ENCODE peak calls at places on chromosomes 13 and 19, in six cellular contexts. C is H9, W is GM23338, Z is ovary, L is Caco-2, T is heart right ventricle. E is an unnamed sample.

GRCh38 chr13:43083750-43084149 is 60.4 kb downstream of the DNAJC15 start:
- DNase-seq in C (no peak), W (no peak), Z (no peak), L (no peak), T (no peak), E (no peak)

GRCh38 chr19:5130371-5131030 is 161.6 kb downstream of the KDM4B start:
- DNase-seq in C (no peak), W (no peak), Z (no peak), L (no peak), T (no peak), E (no peak)

GRCh38 chr19:17777840-17778620 is 16.9 kb upstream of the B3GNT3 start:
- DNase-seq in C (peak), W (peak), Z (peak), L (peak), T (no peak), E (peak)

GRCh38 chr13:30453727-30454126 is 12.0 kb downstream of the HMGB1 start:
- DNase-seq in C (no peak), W (no peak), Z (no peak), L (no peak), T (no peak), E (no peak)

GRCh38 chr13:93158565-93158964 is 68.0 kb upstream of the GPC6 start:
- DNase-seq in C (no peak), W (no peak), Z (no peak), L (no peak), T (no peak), E (no peak)

GRCh38 chr13:81987159-81987558 is 1646.2 kb upstream of the SPRY2 start:
- DNase-seq in C (no peak), W (peak), Z (no peak), L (peak), T (no peak), E (no peak)

GRCh38 chr19:29485293-29485692 is 40.5 kb upstream of the VSTM2B start:
- DNase-seq in C (peak), W (no peak), Z (peak), L (no peak), T (no peak), E (no peak)

GRCh38 chr13:71703145-71703544 is 163.9 kb downstream of the DACH1 start:
- DNase-seq in C (no peak), W (no peak), Z (no peak), L (no peak), T (no peak), E (no peak)

GRCh38 chr13:97719759-97720158 is 233.7 kb upstream of the IPO5 start:
- DNase-seq in C (no peak), W (no peak), Z (no peak), L (no peak), T (no peak), E (peak)

GRCh38 chr13:108342369-108343289 is 73.1 kb downstream of the TNFSF13B start:
- DNase-seq in C (no peak), W (peak), Z (no peak), L (no peak), T (no peak), E (peak)

GRCh38 chr19:10735741-10736140 is 17.9 kb downstream of the DNM2 start:
- DNase-seq in C (no peak), W (no peak), Z (no peak), L (no peak), T (no peak), E (no peak)

GRCh38 chr19:8038815-8039214 is 13.7 kb upstream of the CCL25 start:
- DNase-seq in C (no peak), W (no peak), Z (no peak), L (no peak), T (no peak), E (no peak)

GRCh38 chr19:41175825-41176734 is 16.9 kb upstream of the CYP2S1 start:
- DNase-seq in C (peak), W (peak), Z (peak), L (peak), T (no peak), E (peak)

GRCh38 chr19:42571136-42571535 is 23.6 kb downstream of the CEACAM8 start:
- DNase-seq in C (no peak), W (no peak), Z (no peak), L (no peak), T (no peak), E (no peak)

GRCh38 chr13:30346159-30346788 is 38.9 kb upstream of the KATNAL1 start:
- DNase-seq in C (no peak), W (no peak), Z (no peak), L (no peak), T (no peak), E (no peak)

GRCh38 chr19:11092181-11092538 is 2.9 kb downstream of the LDLR start:
- DNase-seq in C (no peak), W (no peak), Z (no peak), L (peak), T (no peak), E (peak)

GRCh38 chr19:8363803-8364771 is at the start of gene ANGPTL4:
- DNase-seq in C (peak), W (peak), Z (peak), L (peak), T (peak), E (peak)

GRCh38 chr13:67827992-67828391 is 597.9 kb upstream of the PCDH9 start:
- DNase-seq in C (no peak), W (no peak), Z (no peak), L (no peak), T (no peak), E (no peak)

GRCh38 chr19:19406878-19407639 is 1.6 kb downstream of the GATAD2A start:
- DNase-seq in C (no peak), W (no peak), Z (no peak), L (peak), T (no peak), E (peak)

GRCh38 chr13:97339019-97339988 is 94.7 kb upstream of the RAP2A start:
- DNase-seq in C (no peak), W (no peak), Z (peak), L (no peak), T (peak), E (peak)

GRCh38 chr13:40632915-40633314 is 33.5 kb downstream of the FOXO1 start:
- DNase-seq in C (no peak), W (no peak), Z (no peak), L (no peak), T (no peak), E (no peak)

GRCh38 chr19:36973021-36973843 is 57.1 kb downstream of the ZNF568 start:
- DNase-seq in C (peak), W (peak), Z (peak), L (no peak), T (peak), E (peak)

GRCh38 chr13:53012707-53013106 is 15.9 kb upstream of the OLFM4 start:
- DNase-seq in C (no peak), W (no peak), Z (no peak), L (no peak), T (no peak), E (no peak)

GRCh38 chr19:29380581-29380980 is 145.2 kb upstream of the VSTM2B start:
- DNase-seq in C (peak), W (no peak), Z (no peak), L (no peak), T (no peak), E (no peak)

GRCh38 chr13:92941167-92941566 is 285.4 kb upstream of the GPC6 start:
- DNase-seq in C (no peak), W (peak), Z (no peak), L (no peak), T (no peak), E (no peak)

GRCh38 chr13:98158172-98158907 is 15.4 kb downstream of the FARP1 start:
- DNase-seq in C (no peak), W (no peak), Z (peak), L (no peak), T (peak), E (no peak)

GRCh38 chr19:771332-771785 is 20.4 kb downstream of the MISP start:
- DNase-seq in C (peak), W (peak), Z (no peak), L (peak), T (no peak), E (peak)

GRCh38 chr19:38656171-38656981 is 8.9 kb downstream of the ACTN4 start:
- DNase-seq in C (no peak), W (no peak), Z (no peak), L (no peak), T (no peak), E (peak)

GRCh38 chr13:19981685-19982238 is 23.2 kb downstream of the ZMYM2 start:
- DNase-seq in C (no peak), W (no peak), Z (no peak), L (no peak), T (no peak), E (no peak)

GRCh38 chr13:66853559-66853958 is 376.6 kb downstream of the PCDH9 start:
- DNase-seq in C (no peak), W (no peak), Z (no peak), L (no peak), T (no peak), E (peak)

GRCh38 chr13:89969996-89970709 is 1377.3 kb upstream of the MIR17HG start:
- DNase-seq in C (no peak), W (no peak), Z (no peak), L (no peak), T (no peak), E (peak)

GRCh38 chr13:43464578-43465264 is 322.1 kb downstream of the ENOX1 start:
- DNase-seq in C (no peak), W (no peak), Z (no peak), L (no peak), T (no peak), E (no peak)

GRCh38 chr13:93984070-93984469 is 495.4 kb downstream of the DCT start:
- DNase-seq in C (no peak), W (no peak), Z (no peak), L (no peak), T (no peak), E (no peak)

GRCh38 chr13:85549819-85550218 is 249.4 kb downstream of the SLITRK6 start:
- DNase-seq in C (no peak), W (no peak), Z (no peak), L (no peak), T (no peak), E (no peak)

GRCh38 chr19:14325863-14326262 is 55.4 kb upstream of the ADGRE5 start:
- DNase-seq in C (no peak), W (no peak), Z (no peak), L (no peak), T (no peak), E (no peak)

GRCh38 chr13:73365681-73366080 is 306.9 kb downstream of the KLF5 start:
- DNase-seq in C (no peak), W (peak), Z (no peak), L (no peak), T (no peak), E (no peak)

GRCh38 chr13:35953537-35954206 is 177.5 kb downstream of the DCLK1 start:
- DNase-seq in C (peak), W (peak), Z (peak), L (peak), T (peak), E (peak)
- TF ChIP-seq CTCF in C (peak), W (peak), Z (peak), L (peak), T (peak), E (peak)

DNA sequence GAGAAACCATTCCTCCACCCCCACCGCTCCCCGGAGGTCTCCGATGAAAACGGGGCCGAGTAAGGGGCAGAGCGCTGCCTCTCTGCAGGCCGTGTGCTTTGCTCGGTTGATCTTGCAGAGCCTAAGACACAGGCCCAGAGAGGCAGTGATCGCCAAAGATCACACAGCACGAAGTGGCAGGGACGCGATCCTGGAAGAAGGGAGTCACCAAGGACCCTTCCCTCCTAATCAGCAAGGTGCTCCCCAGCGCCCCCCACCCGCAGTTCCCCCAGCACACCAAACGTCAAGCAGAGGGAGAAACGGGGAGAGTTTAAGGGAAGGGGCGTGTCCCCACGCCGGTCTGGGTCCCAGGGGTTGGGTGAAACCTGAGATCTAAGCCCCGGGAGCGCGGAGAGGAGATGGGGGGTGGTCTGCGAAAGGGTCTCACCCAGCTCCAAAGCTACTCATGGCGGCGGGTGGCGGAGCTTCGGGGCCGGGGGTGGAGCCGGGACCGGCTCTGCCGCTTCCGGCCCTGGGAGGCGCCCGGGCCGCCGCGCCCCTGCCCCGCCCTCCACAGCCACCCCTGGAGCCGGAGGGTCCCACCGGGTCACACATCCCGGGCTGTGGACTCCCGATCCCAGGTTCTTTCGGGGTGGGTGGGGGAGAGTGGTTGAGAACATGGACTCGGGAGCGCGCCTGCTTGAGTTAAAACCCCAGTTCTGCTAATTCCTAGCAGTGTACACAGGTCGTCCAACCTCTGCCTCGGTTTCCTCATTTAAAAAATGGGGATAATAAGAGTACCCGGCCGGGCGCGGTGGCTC is at the start of gene EML2:
- DNase-seq in C (peak), W (peak), Z (peak), L (peak), T (no peak), E (peak)
- TF ChIP-seq CTCF in C (peak), W (peak), Z (no peak), L (peak), T (no peak), E (peak)

GRCh38 chr19:2478324-2478755 is 2.4 kb downstream of the GADD45B start:
- DNase-seq in C (no peak), W (peak), Z (peak), L (no peak), T (peak), E (peak)
- TF ChIP-seq CTCF in C (peak), W (no peak), Z (peak), L (no peak), T (no peak), E (no peak)

DNA sequence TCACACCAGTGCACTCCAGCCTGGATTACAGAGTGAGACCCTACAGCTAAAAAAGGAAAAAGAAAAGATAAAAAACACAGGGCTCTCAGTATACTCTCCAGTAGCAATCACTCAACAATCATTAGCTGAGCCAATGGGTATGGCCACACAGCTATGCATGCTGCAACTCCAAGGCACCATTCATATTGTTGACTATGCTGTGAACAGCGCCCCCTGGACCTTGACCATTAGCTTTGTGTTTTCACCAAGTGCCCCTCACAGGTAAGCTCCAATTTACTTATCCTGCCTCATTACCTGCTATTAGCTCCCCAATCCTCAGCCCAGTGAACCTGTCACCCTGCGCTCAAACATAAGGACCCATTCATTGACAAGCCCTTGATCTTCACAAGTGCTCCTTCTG is 35.8 kb downstream of the ZIC5 start:
- DNase-seq in C (no peak), W (peak), Z (no peak), L (peak), T (no peak), E (no peak)
- TF ChIP-seq CTCF in C (peak), W (peak), Z (no peak), L (no peak), T (no peak), E (no peak)

DNA sequence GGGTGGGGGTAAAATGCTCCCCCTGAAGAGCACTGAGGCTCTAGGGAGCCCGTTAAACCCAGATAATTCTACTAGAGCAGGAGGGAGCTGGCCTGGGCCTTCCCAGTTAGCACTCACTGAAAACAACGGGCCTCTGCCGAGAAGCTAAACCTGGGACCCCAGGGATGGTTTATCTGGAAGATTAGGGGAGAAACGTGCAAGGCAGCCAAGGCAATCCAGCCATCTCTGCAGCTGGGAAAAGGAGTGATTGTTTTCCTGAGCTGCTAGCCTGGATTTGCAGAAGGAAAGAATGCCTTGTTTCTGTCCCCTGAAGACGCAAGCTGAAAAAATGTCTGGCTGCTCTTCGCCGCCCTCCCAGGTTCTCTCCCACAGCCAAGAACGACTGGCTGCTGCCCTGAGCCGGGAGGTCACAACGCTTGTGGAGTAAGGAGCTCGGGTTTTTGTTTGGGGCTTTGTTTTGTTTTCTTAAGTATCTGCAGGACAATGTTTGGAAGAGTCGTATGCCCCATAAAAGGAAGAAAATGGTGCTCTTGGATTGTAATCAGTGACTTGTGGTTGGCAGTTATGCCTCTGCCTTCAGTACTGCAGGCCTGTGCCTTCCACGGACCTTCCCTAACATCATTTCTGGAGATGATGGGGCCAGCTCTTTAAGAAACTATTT is 31.5 kb downstream of the COL4A2 start:
- DNase-seq in C (no peak), W (no peak), Z (peak), L (no peak), T (peak), E (peak)
- TF ChIP-seq CTCF in C (no peak), W (no peak), Z (no peak), L (no peak), T (no peak), E (no peak)